ENCODE peak calls at places on chromosomes 2 and 18, in ten cellular contexts. C is cardiac muscle cell; T is uterus; S is left ventricle myocardium inferior; L is lower lobe of right lung; Y is MM.1S; D is CD8-positive, alpha-beta T cell; E is breast epithelium; V is GM23248; X is CD8-positive, alpha-beta memory T cell. O is an unnamed sample.

GRCh38 chr2:25595393-25595792 is 78.0 kb downstream of the DTNB start:
- DNase-seq in C (no peak), T (no peak), S (no peak), L (no peak), Y (no peak), D (no peak), E (no peak), V (no peak), X (no peak), O (no peak)

GRCh38 chr2:73020657-73021370 is 50.7 kb downstream of the SFXN5 start:
- DNase-seq in C (no peak), T (no peak), S (no peak), L (no peak), Y (no peak), D (no peak), E (no peak), V (peak; percentile 84), X (no peak), O (no peak)

GRCh38 chr2:235219048-235219447 is 267.2 kb downstream of the SH3BP4 start:
- DNase-seq in C (no peak), T (no peak), S (no peak), L (no peak), Y (no peak), D (no peak), E (no peak), V (no peak), X (no peak), O (no peak)

GRCh38 chr2:237195396-237196119 is 109.9 kb downstream of the COPS8 start:
- DNase-seq in C (no peak), T (peak; percentile 65), S (no peak), L (no peak), Y (no peak), D (no peak), E (no peak), V (no peak), X (no peak), O (no peak)

GRCh38 chr2:215870986-215871385 is 142.4 kb downstream of the MREG start:
- DNase-seq in C (no peak), T (no peak), S (no peak), L (no peak), Y (no peak), D (no peak), E (no peak), V (no peak), X (no peak), O (no peak)

GRCh38 chr2:159439421-159439820 is 152.9 kb upstream of the WDSUB1 start:
- DNase-seq in C (no peak), T (no peak), S (no peak), L (no peak), Y (no peak), D (no peak), E (no peak), V (no peak), X (no peak), O (no peak)

GRCh38 chr2:187774551-187775071 is 220.4 kb upstream of the TFPI start:
- DNase-seq in C (no peak), T (no peak), S (no peak), L (no peak), Y (peak; percentile 8), D (no peak), E (no peak), V (peak; percentile 64), X (no peak), O (no peak)

GRCh38 chr2:101754613-101755012 is 57.1 kb downstream of the MAP4K4 start:
- DNase-seq in C (no peak), T (no peak), S (no peak), L (no peak), Y (no peak), D (no peak), E (no peak), V (peak; percentile 83), X (no peak), O (no peak)

GRCh38 chr2:37323176-37323575 is 1.5 kb downstream of the PRKD3 start:
- DNase-seq in C (peak; percentile 21), T (no peak), S (no peak), L (no peak), Y (peak; percentile 62), D (no peak), E (no peak), V (peak; percentile 60), X (no peak), O (no peak)

GRCh38 chr2:9153589-9153988 is 53.0 kb upstream of the ASAP2 start:
- DNase-seq in C (no peak), T (no peak), S (no peak), L (no peak), Y (no peak), D (no peak), E (no peak), V (peak; percentile 54), X (no peak), O (no peak)

GRCh38 chr2:186771850-186772463 is 77.0 kb downstream of the ZSWIM2 start:
- DNase-seq in C (no peak), T (no peak), S (no peak), L (no peak), Y (peak; percentile 16), D (no peak), E (peak; percentile 61), V (no peak), X (no peak), O (no peak)

GRCh38 chr2:14016289-14016955 is 616.1 kb upstream of the LRATD1 start:
- DNase-seq in C (no peak), T (no peak), S (no peak), L (no peak), Y (no peak), D (no peak), E (no peak), V (no peak), X (no peak), O (no peak)

GRCh38 chr18:38923136-38923535 is 1357.5 kb upstream of the CELF4 start:
- DNase-seq in C (no peak), T (no peak), S (no peak), L (no peak), Y (no peak), D (no peak), E (no peak), V (no peak), X (no peak), O (no peak)

GRCh38 chr2:149612122-149612521 is 24.5 kb upstream of the MMADHC start:
- DNase-seq in C (no peak), T (no peak), S (no peak), L (no peak), Y (no peak), D (no peak), E (no peak), V (peak; percentile 15), X (no peak), O (no peak)

GRCh38 chr2:219197388-219197787 is 9.2 kb upstream of the ZFAND2B start:
- DNase-seq in C (no peak), T (no peak), S (no peak), L (no peak), Y (no peak), D (no peak), E (no peak), V (no peak), X (no peak), O (no peak)

GRCh38 chr2:154992826-154993225 is 294.3 kb downstream of the KCNJ3 start:
- DNase-seq in C (no peak), T (no peak), S (no peak), L (no peak), Y (no peak), D (no peak), E (no peak), V (no peak), X (no peak), O (no peak)
- H3K27ac ChIP-seq in C (no peak overlapping the region), T (no peak overlapping the region), S (no peak overlapping the region), L (no peak overlapping the region), Y (no peak overlapping the region), D (no peak overlapping the region), E (no peak overlapping the region), V (no peak overlapping the region), X (no peak overlapping the region), O (no peak overlapping the region)

GRCh38 chr2:194735837-194736542 is 921.0 kb upstream of the SLC39A10 start:
- DNase-seq in C (no peak), T (no peak), S (no peak), L (no peak), Y (no peak), D (no peak), E (no peak), V (no peak), X (no peak), O (no peak)

GRCh38 chr2:194725169-194725568 is 931.9 kb upstream of the SLC39A10 start:
- DNase-seq in C (no peak), T (no peak), S (no peak), L (no peak), Y (no peak), D (no peak), E (no peak), V (no peak), X (no peak), O (no peak)

GRCh38 chr2:194730266-194730665 is 926.8 kb upstream of the SLC39A10 start:
- DNase-seq in C (no peak), T (no peak), S (no peak), L (no peak), Y (no peak), D (no peak), E (no peak), V (no peak), X (no peak), O (no peak)
- H3K27ac ChIP-seq in C (no peak overlapping the region), T (no peak overlapping the region), S (no peak overlapping the region), L (no peak overlapping the region), Y (no peak overlapping the region), D (no peak overlapping the region), E (no peak overlapping the region), V (no peak overlapping the region), X (no peak overlapping the region), O (no peak overlapping the region)

GRCh38 chr2:233072838-233073237 is 12.7 kb downstream of the INPP5D start:
- DNase-seq in C (no peak), T (peak; percentile 3), S (no peak), L (no peak), Y (no peak), D (no peak), E (peak; percentile 27), V (no peak), X (no peak), O (no peak)

GRCh38 chr2:233075966-233076339 is 15.8 kb downstream of the INPP5D start:
- DNase-seq in C (no peak), T (peak; percentile 3), S (no peak), L (no peak), Y (peak; percentile 82), D (no peak), E (peak; percentile 5), V (no peak), X (no peak), O (no peak)

GRCh38 chr2:233076749-233077148 is 16.6 kb downstream of the INPP5D start:
- DNase-seq in C (no peak), T (no peak), S (no peak), L (no peak), Y (no peak), D (no peak), E (no peak), V (no peak), X (no peak), O (no peak)

GRCh38 chr2:233075141-233075965 is 15.2 kb downstream of the INPP5D start:
- DNase-seq in C (no peak), T (peak; percentile 0), S (no peak), L (no peak), Y (no peak), D (no peak), E (peak; percentile 33), V (no peak), X (no peak), O (no peak)

GRCh38 chr2:233074106-233074505 is 14.0 kb downstream of the INPP5D start:
- DNase-seq in C (no peak), T (no peak), S (no peak), L (no peak), Y (no peak), D (no peak), E (peak; percentile 34), V (no peak), X (no peak), O (no peak)
- H3K27ac ChIP-seq in C (no peak overlapping the region), T (no peak overlapping the region), S (no peak overlapping the region), L (no peak overlapping the region), Y (no peak overlapping the region), D (no peak overlapping the region), E (no peak overlapping the region), V (no peak overlapping the region), X (no peak overlapping the region), O (no peak overlapping the region)

GRCh38 chr2:42922790-42923631 is 130.6 kb upstream of the HAAO start:
- DNase-seq in C (no peak), T (no peak), S (no peak), L (no peak), Y (no peak), D (no peak), E (no peak), V (peak; percentile 98), X (no peak), O (no peak)
- H3K27ac ChIP-seq in C (no peak overlapping the region), T (peak overlapping the region; percentile 98), S (peak overlapping the region; percentile 92), L (peak overlapping the region; percentile 82), Y (no peak overlapping the region), D (no peak overlapping the region), E (peak overlapping the region; percentile 96), V (peak overlapping the region; percentile 99), X (no peak overlapping the region), O (no peak overlapping the region)

O was measured in caudate nucleus.